ENCODE peak calls at places on chromosomes 2 and 18, in five cellular contexts. H is activated CD4-positive, alpha-beta T cell treated with anti-CD3 and anti-CD28 coated beads, Interleukin-2, amount 10 ng/mL, durations not matched to agents 7 days and 5 days; Y is MM.1S; A is colonic mucosa; G is NCI-H1694. M is an unnamed sample.

GRCh38 chr2:241692448-241692847 is 5.8 kb upstream of the DTYMK start:
- DNase-seq in H (no peak), Y (no peak), A (no peak), G (no peak), M (no peak)

GRCh38 chr2:43897492-43897891 is 58.7 kb downstream of the ABCG8 start:
- DNase-seq in H (no peak), Y (no peak), A (no peak), G (no peak), M (no peak)

GRCh38 chr2:77522883-77523282 is 707 bp upstream of the LRRTM4 start:
- DNase-seq in H (no peak), Y (no peak), A (no peak), G (no peak), M (no peak)

GRCh38 chr2:144402282-144402681 is 117.6 kb downstream of the ZEB2 start:
- DNase-seq in H (no peak), Y (no peak), A (no peak), G (peak; percentile 97), M (no peak)

GRCh38 chr2:33784488-33784887 is 185.4 kb upstream of the FAM98A start:
- DNase-seq in H (no peak), Y (peak; percentile 83), A (no peak), G (no peak), M (no peak)

GRCh38 chr2:205188516-205189138 is 493.7 kb upstream of the NRP2 start:
- DNase-seq in H (no peak), Y (no peak), A (peak; percentile 43), G (no peak), M (no peak)

GRCh38 chr2:46977899-46978298 is 62.3 kb upstream of the MCFD2 start:
- DNase-seq in H (no peak), Y (no peak), A (no peak), G (no peak), M (no peak)

GRCh38 chr2:47905454-47906260 is 641 bp downstream of the FBXO11 start:
- DNase-seq in H (peak; percentile 57), Y (peak; percentile 49), A (peak; percentile 55), G (peak; percentile 74), M (peak; percentile 50)

GRCh38 chr2:216012133-216012829 is 1.1 kb downstream of the MREG start:
- DNase-seq in H (no peak), Y (no peak), A (peak; percentile 53), G (no peak), M (peak; percentile 81)

GRCh38 chr18:23320709-23321236 is 132.3 kb upstream of the RIOK3 start:
- DNase-seq in H (no peak), Y (no peak), A (no peak), G (no peak), M (no peak)

GRCh38 chr18:49031511-49032188 is 80.9 kb upstream of the SMAD7 start:
- DNase-seq in H (peak; percentile 4), Y (no peak), A (peak; percentile 13), G (no peak), M (no peak)

GRCh38 chr2:175036582-175037018 is 31.4 kb upstream of the CHN1 start:
- DNase-seq in H (no peak), Y (peak; percentile 79), A (no peak), G (no peak), M (peak; percentile 24)

GRCh38 chr2:105538840-105539239 is 140.0 kb upstream of the FHL2 start:
- DNase-seq in H (no peak), Y (no peak), A (no peak), G (no peak), M (no peak)

GRCh38 chr2:74739129-74739528 is 85.1 kb downstream of the SEMA4F start:
- DNase-seq in H (no peak), Y (no peak), A (no peak), G (no peak), M (no peak)

GRCh38 chr2:157509755-157510154 is 65.9 kb upstream of the CYTIP start:
- DNase-seq in H (no peak), Y (peak; percentile 10), A (no peak), G (no peak), M (no peak)

GRCh38 chr2:234500394-234501006 is 3.6 kb upstream of the ARL4C start:
- DNase-seq in H (peak; percentile 85), Y (peak; percentile 77), A (peak; percentile 50), G (peak; percentile 67), M (peak; percentile 88)

GRCh38 chr2:70981866-70982810 is 3.7 kb downstream of the ANKRD53 start:
- DNase-seq in H (no peak), Y (no peak), A (no peak), G (no peak), M (no peak)

GRCh38 chr2:69067866-69068265 is 54.9 kb downstream of the ANTXR1 start:
- DNase-seq in H (no peak), Y (no peak), A (no peak), G (no peak), M (no peak)

GRCh38 chr2:213036836-213037235 is 114.6 kb downstream of the IKZF2 start:
- DNase-seq in H (no peak), Y (no peak), A (no peak), G (no peak), M (no peak)

GRCh38 chr2:9071032-9071431 is 67.5 kb upstream of the MBOAT2 start:
- DNase-seq in H (no peak), Y (no peak), A (peak; percentile 62), G (no peak), M (no peak)

GRCh38 chr2:111252436-111252835 is 131.7 kb downstream of the BCL2L11 start:
- DNase-seq in H (no peak), Y (no peak), A (no peak), G (no peak), M (no peak)

GRCh38 chr2:201500534-201500933 is 49.0 kb downstream of the STRADB start:
- DNase-seq in H (no peak), Y (no peak), A (no peak), G (no peak), M (no peak)

GRCh38 chr18:27845897-27846296 is 331.0 kb downstream of the CDH2 start:
- DNase-seq in H (no peak), Y (no peak), A (no peak), G (no peak), M (no peak)

GRCh38 chr2:215531284-215531683 is 95.4 kb upstream of the FN1 start:
- DNase-seq in H (no peak), Y (no peak), A (no peak), G (no peak), M (no peak)

M was measured in cerebellar cortex.